ENCODE peak calls at places on chromosomes 7 and 10, in eight cellular contexts. H is bronchial epithelial cell, U is A549, P is fibroblast of lung, S is omental fat pad, I is foreskin fibroblast, T is heart right ventricle, Q is mesothelial cell of epicardium. Y is an unnamed sample.

GRCh38 chr7:150409300-150410030 is 30.3 kb downstream of the ZNF775 start:
- DNase-seq in H (no peak), U (no peak), P (no peak), S (no peak), I (no peak), T (no peak), Q (no peak), Y (no peak)

GRCh38 chr10:123890246-123890645 is 1.4 kb downstream of the CPXM2 start:
- DNase-seq in H (no peak), U (no peak), P (no peak), S (no peak), I (peak; percentile 20), T (no peak), Q (no peak), Y (no peak)

GRCh38 chr7:150335774-150336112 is 5.7 kb downstream of the RARRES2 start:
- DNase-seq in H (no peak), U (no peak), P (no peak), S (no peak), I (no peak), T (no peak), Q (no peak), Y (no peak)

GRCh38 chr10:119341236-119342016 is 134.1 kb downstream of the GRK5 start:
- DNase-seq in H (peak; percentile 59), U (peak; percentile 28), P (peak; percentile 75), S (no peak), I (peak; percentile 51), T (peak; percentile 57), Q (no peak), Y (no peak)

GRCh38 chr10:71539564-71540118 is 142.9 kb downstream of the CDH23 start:
- DNase-seq in H (no peak), U (no peak), P (no peak), S (no peak), I (no peak), T (no peak), Q (no peak), Y (no peak)

GRCh38 chr10:131092876-131093275 is 218.6 kb downstream of the TCERG1L start:
- DNase-seq in H (no peak), U (no peak), P (no peak), S (no peak), I (no peak), T (no peak), Q (no peak), Y (no peak)

GRCh38 chr7:140631602-140632001 is 9.0 kb downstream of the DENND2A start:
- DNase-seq in H (no peak), U (no peak), P (no peak), S (no peak), I (no peak), T (no peak), Q (no peak), Y (no peak)

GRCh38 chr7:111933614-111934013 is 272.6 kb downstream of the DOCK4 start:
- DNase-seq in H (no peak), U (no peak), P (peak; percentile 58), S (no peak), I (peak; percentile 82), T (no peak), Q (no peak), Y (no peak)

GRCh38 chr10:127940866-127941640 is 34.1 kb downstream of the PTPRE start:
- DNase-seq in H (no peak), U (no peak), P (no peak), S (no peak), I (no peak), T (no peak), Q (no peak), Y (no peak)

GRCh38 chr10:124741922-124742417 is 2.2 kb downstream of the FAM53B start:
- DNase-seq in H (peak; percentile 13), U (no peak), P (no peak), S (no peak), I (no peak), T (no peak), Q (no peak), Y (no peak)

GRCh38 chr7:121419201-121420148 is 23.4 kb upstream of the FAM3C start:
- DNase-seq in H (no peak), U (no peak), P (no peak), S (no peak), I (no peak), T (no peak), Q (no peak), Y (no peak)

GRCh38 chr10:113987805-113988204 is 55.9 kb upstream of the ADRB1 start:
- DNase-seq in H (peak; percentile 71), U (no peak), P (no peak), S (no peak), I (no peak), T (no peak), Q (no peak), Y (no peak)

GRCh38 chr10:99394256-99394655 is 36.2 kb downstream of the GOT1 start:
- DNase-seq in H (peak; percentile 88), U (no peak), P (no peak), S (no peak), I (no peak), T (no peak), Q (no peak), Y (no peak)

GRCh38 chr7:114653391-114654088 is 238.9 kb downstream of the FOXP2 start:
- DNase-seq in H (no peak), U (peak; percentile 2), P (no peak), S (no peak), I (no peak), T (no peak), Q (no peak), Y (no peak)

GRCh38 chr7:135959655-135960363 is 17.4 kb downstream of the MTPN start:
- DNase-seq in H (no peak), U (no peak), P (peak; percentile 32), S (no peak), I (no peak), T (no peak), Q (no peak), Y (no peak)

GRCh38 chr10:116838143-116838725 is 11.1 kb upstream of the ENO4 start:
- DNase-seq in H (no peak), U (no peak), P (no peak), S (no peak), I (no peak), T (no peak), Q (no peak), Y (no peak)

DNA sequence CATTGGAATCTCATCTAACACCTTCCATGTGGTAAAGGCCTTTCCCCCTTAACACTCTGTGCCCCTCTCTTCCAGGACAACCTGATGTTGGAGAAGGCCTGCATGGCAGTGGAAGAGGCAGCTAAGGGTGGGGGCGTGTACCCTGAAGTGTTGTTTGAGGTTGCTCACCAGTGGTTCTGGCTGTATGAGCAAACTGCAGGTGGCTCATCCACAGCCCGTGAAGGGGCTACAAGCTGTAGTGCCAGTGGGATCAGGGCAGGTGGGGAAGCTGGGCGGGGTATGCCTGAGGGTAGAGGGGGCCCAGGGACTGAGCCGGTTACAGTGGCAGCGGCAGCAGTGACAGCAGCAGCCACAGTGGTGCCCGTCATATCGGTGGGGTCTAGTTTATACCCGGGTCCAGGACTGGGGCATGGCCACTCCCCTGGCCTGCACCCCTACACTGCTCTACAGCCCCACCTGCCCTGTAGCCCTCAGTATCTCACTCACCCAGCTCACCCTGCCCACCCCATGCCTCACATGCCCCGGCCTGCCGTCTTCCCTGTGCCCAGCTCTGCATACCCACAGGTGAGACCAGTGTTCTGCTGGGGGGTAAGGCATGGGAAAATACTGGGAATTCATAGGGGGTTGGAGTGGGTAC is 12.4 kb downstream of the NDST2 start:
- DNase-seq in H (no peak), U (no peak), P (no peak), S (no peak), I (no peak), T (no peak), Q (no peak), Y (no peak)
- TF ChIP-seq CTCF in H (no peak), U (no peak), P (no peak), S (no peak), I (no peak), T (no peak), Q (no peak), Y (no peak)

GRCh38 chr7:1291040-1291689 is 58.5 kb downstream of the UNCX start:
- DNase-seq in H (no peak), U (no peak), P (no peak), S (no peak), I (no peak), T (no peak), Q (no peak), Y (no peak)

GRCh38 chr7:1291846-1292765 is 59.4 kb downstream of the UNCX start:
- DNase-seq in H (no peak), U (no peak), P (no peak), S (no peak), I (no peak), T (no peak), Q (no peak), Y (no peak)

GRCh38 chr7:1289681-1290261 is 57.1 kb downstream of the UNCX start:
- DNase-seq in H (no peak), U (no peak), P (no peak), S (no peak), I (no peak), T (no peak), Q (no peak), Y (no peak)

GRCh38 chr7:1288996-1289551 is 56.4 kb downstream of the UNCX start:
- DNase-seq in H (no peak), U (no peak), P (no peak), S (no peak), I (no peak), T (no peak), Q (no peak), Y (no peak)

GRCh38 chr7:1290262-1291039 is 57.8 kb downstream of the UNCX start:
- DNase-seq in H (peak; percentile 5), U (peak; percentile 22), P (peak; percentile 16), S (no peak), I (peak; percentile 21), T (no peak), Q (no peak), Y (no peak)
- TF ChIP-seq CTCF in H (peak; percentile 20), U (peak; percentile 12), P (peak; percentile 40), S (no peak), I (peak; percentile 26), T (no peak), Q (no peak), Y (no peak)

GRCh38 chr7:85095816-85096215 is 91.0 kb downstream of the SEMA3D start:
- DNase-seq in H (no peak), U (no peak), P (peak; percentile 24), S (no peak), I (no peak), T (no peak), Q (no peak), Y (no peak)
- TF ChIP-seq CTCF in H (no peak), U (no peak), P (no peak), S (no peak), I (no peak), T (no peak), Q (no peak), Y (no peak)

DNA sequence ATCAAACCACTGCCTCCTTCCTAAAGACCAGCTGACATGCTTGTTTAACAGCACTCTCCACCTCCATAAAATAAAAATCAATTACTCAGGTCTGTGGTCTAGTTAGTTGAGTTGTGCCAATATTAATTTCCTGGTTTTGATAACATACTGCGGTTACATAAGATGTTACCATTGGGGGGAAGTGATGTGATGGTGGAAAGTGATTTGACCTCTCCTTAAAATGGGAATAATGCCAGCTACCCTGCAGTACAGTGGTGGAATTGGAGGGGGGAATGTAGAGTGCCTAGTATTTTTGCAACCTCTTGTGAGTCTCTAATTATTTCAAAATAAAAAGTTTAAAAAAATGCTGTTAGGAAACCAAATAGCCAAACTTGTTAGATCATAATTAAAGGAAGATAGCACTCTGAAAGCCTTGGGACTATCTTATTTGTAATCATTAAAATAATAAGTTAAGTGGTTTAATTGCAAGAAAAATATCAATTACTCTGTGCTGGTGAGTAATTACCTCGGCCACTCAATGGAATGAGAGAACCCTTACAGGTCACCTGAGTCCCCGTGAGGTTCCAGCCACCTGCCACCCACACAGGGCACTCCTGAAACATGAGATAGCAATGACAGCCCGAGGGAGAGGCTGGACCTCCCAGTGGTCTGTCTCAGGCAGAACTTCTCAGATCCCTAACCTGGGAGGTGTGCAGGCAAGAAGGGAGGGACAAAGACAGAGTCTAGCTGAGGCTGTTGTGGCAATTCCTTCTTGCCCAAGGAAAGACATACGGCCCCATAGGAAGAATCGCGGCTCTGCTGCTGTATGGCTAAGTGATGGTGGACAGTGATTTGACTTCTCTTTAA is 94.1 kb downstream of the SH3PXD2A start:
- DNase-seq in H (no peak), U (no peak), P (peak; percentile 61), S (no peak), I (no peak), T (no peak), Q (no peak), Y (no peak)
- TF ChIP-seq CTCF in H (no peak), U (no peak), P (no peak), S (no peak), I (no peak), T (no peak), Q (no peak), Y (no peak)